ENCODE peak calls at places on chromosomes 5 and 9, in nine cellular contexts. One of them, this sample, is unnamed.

GRCh38 chr5:138138949-138139775 is at the start of gene NME5:
- DNase-seq in activated CD4-positive, alpha-beta T cell treated with anti-CD3 and anti-CD28 coated beads, Interleukin-2, amount 10 ng/mL, durations not matched to agents 7 days and 5 days: no peak
- DNase-seq in upper lobe of right lung: peak
- DNase-seq in occipital lobe: peak
- DNase-seq in H54: no peak
- DNase-seq in NCI-H1048: peak
- DNase-seq in left cardiac atrium: peak
- DNase-seq in stimulated activated CD8-positive, alpha-beta memory T cell treated with anti-CD3 and anti-CD28 coated beads, Interleukin-12 subunit alpha, Interleukin-12 subunit beta, amount 100 ng/mL, for 4 hours: no peak
- DNase-seq in WERI-Rb-1: peak
- DNase-seq in this sample: peak

GRCh38 chr5:139964994-139965565 is 78.0 kb downstream of the NRG2 start:
- DNase-seq in activated CD4-positive, alpha-beta T cell treated with anti-CD3 and anti-CD28 coated beads, Interleukin-2, amount 10 ng/mL, durations not matched to agents 7 days and 5 days: no peak
- DNase-seq in upper lobe of right lung: peak
- DNase-seq in occipital lobe: no peak
- DNase-seq in H54: no peak
- DNase-seq in NCI-H1048: no peak
- DNase-seq in left cardiac atrium: no peak
- DNase-seq in stimulated activated CD8-positive, alpha-beta memory T cell treated with anti-CD3 and anti-CD28 coated beads, Interleukin-12 subunit alpha, Interleukin-12 subunit beta, amount 100 ng/mL, for 4 hours: no peak
- DNase-seq in WERI-Rb-1: no peak
- DNase-seq in this sample: no peak

GRCh38 chr5:35657877-35658276 is 40.2 kb downstream of the SPEF2 start:
- DNase-seq in activated CD4-positive, alpha-beta T cell treated with anti-CD3 and anti-CD28 coated beads, Interleukin-2, amount 10 ng/mL, durations not matched to agents 7 days and 5 days: no peak
- DNase-seq in upper lobe of right lung: no peak
- DNase-seq in occipital lobe: no peak
- DNase-seq in H54: no peak
- DNase-seq in NCI-H1048: no peak
- DNase-seq in left cardiac atrium: no peak
- DNase-seq in stimulated activated CD8-positive, alpha-beta memory T cell treated with anti-CD3 and anti-CD28 coated beads, Interleukin-12 subunit alpha, Interleukin-12 subunit beta, amount 100 ng/mL, for 4 hours: no peak
- DNase-seq in WERI-Rb-1: no peak
- DNase-seq in this sample: no peak

GRCh38 chr9:126965541-126966428 is 51.2 kb downstream of the RALGPS1 start:
- DNase-seq in activated CD4-positive, alpha-beta T cell treated with anti-CD3 and anti-CD28 coated beads, Interleukin-2, amount 10 ng/mL, durations not matched to agents 7 days and 5 days: peak
- DNase-seq in upper lobe of right lung: no peak
- DNase-seq in occipital lobe: peak
- DNase-seq in H54: peak
- DNase-seq in NCI-H1048: no peak
- DNase-seq in left cardiac atrium: peak
- DNase-seq in stimulated activated CD8-positive, alpha-beta memory T cell treated with anti-CD3 and anti-CD28 coated beads, Interleukin-12 subunit alpha, Interleukin-12 subunit beta, amount 100 ng/mL, for 4 hours: no peak
- DNase-seq in WERI-Rb-1: peak
- DNase-seq in this sample: peak

GRCh38 chr9:38391278-38392118 is 1.0 kb upstream of the ALDH1B1 start:
- DNase-seq in activated CD4-positive, alpha-beta T cell treated with anti-CD3 and anti-CD28 coated beads, Interleukin-2, amount 10 ng/mL, durations not matched to agents 7 days and 5 days: no peak
- DNase-seq in upper lobe of right lung: no peak
- DNase-seq in occipital lobe: no peak
- DNase-seq in H54: no peak
- DNase-seq in NCI-H1048: no peak
- DNase-seq in left cardiac atrium: no peak
- DNase-seq in stimulated activated CD8-positive, alpha-beta memory T cell treated with anti-CD3 and anti-CD28 coated beads, Interleukin-12 subunit alpha, Interleukin-12 subunit beta, amount 100 ng/mL, for 4 hours: no peak
- DNase-seq in WERI-Rb-1: no peak
- DNase-seq in this sample: no peak

GRCh38 chr5:92909545-92909962 is 671.5 kb downstream of the NR2F1-AS1 start:
- DNase-seq in activated CD4-positive, alpha-beta T cell treated with anti-CD3 and anti-CD28 coated beads, Interleukin-2, amount 10 ng/mL, durations not matched to agents 7 days and 5 days: no peak
- DNase-seq in upper lobe of right lung: no peak
- DNase-seq in occipital lobe: no peak
- DNase-seq in H54: no peak
- DNase-seq in NCI-H1048: no peak
- DNase-seq in left cardiac atrium: no peak
- DNase-seq in stimulated activated CD8-positive, alpha-beta memory T cell treated with anti-CD3 and anti-CD28 coated beads, Interleukin-12 subunit alpha, Interleukin-12 subunit beta, amount 100 ng/mL, for 4 hours: no peak
- DNase-seq in WERI-Rb-1: peak
- DNase-seq in this sample: peak

GRCh38 chr9:127968046-127968445 is 12.7 kb downstream of the EEIG1 start:
- DNase-seq in activated CD4-positive, alpha-beta T cell treated with anti-CD3 and anti-CD28 coated beads, Interleukin-2, amount 10 ng/mL, durations not matched to agents 7 days and 5 days: no peak
- DNase-seq in upper lobe of right lung: no peak
- DNase-seq in occipital lobe: no peak
- DNase-seq in H54: peak
- DNase-seq in NCI-H1048: no peak
- DNase-seq in left cardiac atrium: no peak
- DNase-seq in stimulated activated CD8-positive, alpha-beta memory T cell treated with anti-CD3 and anti-CD28 coated beads, Interleukin-12 subunit alpha, Interleukin-12 subunit beta, amount 100 ng/mL, for 4 hours: no peak
- DNase-seq in WERI-Rb-1: no peak
- DNase-seq in this sample: no peak

GRCh38 chr5:159341914-159342313 is 11.6 kb upstream of the IL12B start:
- DNase-seq in activated CD4-positive, alpha-beta T cell treated with anti-CD3 and anti-CD28 coated beads, Interleukin-2, amount 10 ng/mL, durations not matched to agents 7 days and 5 days: peak
- DNase-seq in upper lobe of right lung: peak
- DNase-seq in occipital lobe: no peak
- DNase-seq in H54: peak
- DNase-seq in NCI-H1048: no peak
- DNase-seq in left cardiac atrium: peak
- DNase-seq in stimulated activated CD8-positive, alpha-beta memory T cell treated with anti-CD3 and anti-CD28 coated beads, Interleukin-12 subunit alpha, Interleukin-12 subunit beta, amount 100 ng/mL, for 4 hours: peak
- DNase-seq in WERI-Rb-1: no peak
- DNase-seq in this sample: peak

GRCh38 chr5:142664634-142665033 is 21.3 kb downstream of the FGF1 start:
- DNase-seq in activated CD4-positive, alpha-beta T cell treated with anti-CD3 and anti-CD28 coated beads, Interleukin-2, amount 10 ng/mL, durations not matched to agents 7 days and 5 days: no peak
- DNase-seq in upper lobe of right lung: no peak
- DNase-seq in occipital lobe: no peak
- DNase-seq in H54: no peak
- DNase-seq in NCI-H1048: no peak
- DNase-seq in left cardiac atrium: no peak
- DNase-seq in stimulated activated CD8-positive, alpha-beta memory T cell treated with anti-CD3 and anti-CD28 coated beads, Interleukin-12 subunit alpha, Interleukin-12 subunit beta, amount 100 ng/mL, for 4 hours: no peak
- DNase-seq in WERI-Rb-1: no peak
- DNase-seq in this sample: no peak

GRCh38 chr5:164256351-164256750 is 750.9 kb downstream of the MAT2B start:
- DNase-seq in activated CD4-positive, alpha-beta T cell treated with anti-CD3 and anti-CD28 coated beads, Interleukin-2, amount 10 ng/mL, durations not matched to agents 7 days and 5 days: no peak
- DNase-seq in upper lobe of right lung: no peak
- DNase-seq in occipital lobe: no peak
- DNase-seq in H54: no peak
- DNase-seq in NCI-H1048: no peak
- DNase-seq in left cardiac atrium: no peak
- DNase-seq in stimulated activated CD8-positive, alpha-beta memory T cell treated with anti-CD3 and anti-CD28 coated beads, Interleukin-12 subunit alpha, Interleukin-12 subunit beta, amount 100 ng/mL, for 4 hours: no peak
- DNase-seq in WERI-Rb-1: no peak
- DNase-seq in this sample: no peak

GRCh38 chr5:175513297-175513696 is 34.9 kb downstream of the SFXN1 start:
- DNase-seq in activated CD4-positive, alpha-beta T cell treated with anti-CD3 and anti-CD28 coated beads, Interleukin-2, amount 10 ng/mL, durations not matched to agents 7 days and 5 days: no peak
- DNase-seq in upper lobe of right lung: no peak
- DNase-seq in occipital lobe: no peak
- DNase-seq in H54: no peak
- DNase-seq in NCI-H1048: no peak
- DNase-seq in left cardiac atrium: no peak
- DNase-seq in stimulated activated CD8-positive, alpha-beta memory T cell treated with anti-CD3 and anti-CD28 coated beads, Interleukin-12 subunit alpha, Interleukin-12 subunit beta, amount 100 ng/mL, for 4 hours: no peak
- DNase-seq in WERI-Rb-1: no peak
- DNase-seq in this sample: no peak

GRCh38 chr5:136295914-136296313 is 69.4 kb downstream of the TRPC7 start:
- DNase-seq in activated CD4-positive, alpha-beta T cell treated with anti-CD3 and anti-CD28 coated beads, Interleukin-2, amount 10 ng/mL, durations not matched to agents 7 days and 5 days: no peak
- DNase-seq in upper lobe of right lung: no peak
- DNase-seq in occipital lobe: no peak
- DNase-seq in H54: no peak
- DNase-seq in NCI-H1048: no peak
- DNase-seq in left cardiac atrium: no peak
- DNase-seq in stimulated activated CD8-positive, alpha-beta memory T cell treated with anti-CD3 and anti-CD28 coated beads, Interleukin-12 subunit alpha, Interleukin-12 subunit beta, amount 100 ng/mL, for 4 hours: no peak
- DNase-seq in WERI-Rb-1: no peak
- DNase-seq in this sample: no peak

GRCh38 chr9:86519216-86519615 is 165.0 kb upstream of the TUT7 start:
- DNase-seq in activated CD4-positive, alpha-beta T cell treated with anti-CD3 and anti-CD28 coated beads, Interleukin-2, amount 10 ng/mL, durations not matched to agents 7 days and 5 days: no peak
- DNase-seq in upper lobe of right lung: no peak
- DNase-seq in occipital lobe: no peak
- DNase-seq in H54: no peak
- DNase-seq in NCI-H1048: no peak
- DNase-seq in left cardiac atrium: no peak
- DNase-seq in stimulated activated CD8-positive, alpha-beta memory T cell treated with anti-CD3 and anti-CD28 coated beads, Interleukin-12 subunit alpha, Interleukin-12 subunit beta, amount 100 ng/mL, for 4 hours: no peak
- DNase-seq in WERI-Rb-1: no peak
- DNase-seq in this sample: no peak

GRCh38 chr5:33300209-33300742 is 140.5 kb upstream of the TARS1 start:
- DNase-seq in activated CD4-positive, alpha-beta T cell treated with anti-CD3 and anti-CD28 coated beads, Interleukin-2, amount 10 ng/mL, durations not matched to agents 7 days and 5 days: no peak
- DNase-seq in upper lobe of right lung: no peak
- DNase-seq in occipital lobe: no peak
- DNase-seq in H54: no peak
- DNase-seq in NCI-H1048: no peak
- DNase-seq in left cardiac atrium: no peak
- DNase-seq in stimulated activated CD8-positive, alpha-beta memory T cell treated with anti-CD3 and anti-CD28 coated beads, Interleukin-12 subunit alpha, Interleukin-12 subunit beta, amount 100 ng/mL, for 4 hours: no peak
- DNase-seq in WERI-Rb-1: no peak
- DNase-seq in this sample: no peak

GRCh38 chr5:149707097-149707496 is 23.0 kb upstream of the PPARGC1B start:
- DNase-seq in activated CD4-positive, alpha-beta T cell treated with anti-CD3 and anti-CD28 coated beads, Interleukin-2, amount 10 ng/mL, durations not matched to agents 7 days and 5 days: no peak
- DNase-seq in upper lobe of right lung: no peak
- DNase-seq in occipital lobe: no peak
- DNase-seq in H54: no peak
- DNase-seq in NCI-H1048: no peak
- DNase-seq in left cardiac atrium: no peak
- DNase-seq in stimulated activated CD8-positive, alpha-beta memory T cell treated with anti-CD3 and anti-CD28 coated beads, Interleukin-12 subunit alpha, Interleukin-12 subunit beta, amount 100 ng/mL, for 4 hours: no peak
- DNase-seq in WERI-Rb-1: peak
- DNase-seq in this sample: no peak

This sample was measured in posterior cingulate gyrus.